ENCODE peak calls at places on chromosomes 6 and 20, in seven cellular contexts. X is esophagus muscularis mucosa; A is nephron progenitor cell; O is pancreas; W is mesendoderm; K is naive thymus-derived CD4-positive, alpha-beta T cell; G is activated T-helper 9 cell treated with anti-CD3 and anti-CD28 coated beads, Interleukin-2, amount 50 U/mL, for 16 hours. D is an unnamed sample.

GRCh38 chr20:50569864-50570836 is 60.0 kb downstream of the PTPN1 start:
- DNase-seq in X (no peak), A (no peak), O (no peak), W (peak; percentile 86), K (peak; percentile 18), G (no peak), D (no peak)

GRCh38 chr6:105432797-105433196 is 29.9 kb upstream of the PREP start:
- DNase-seq in X (no peak), A (no peak), O (no peak), W (peak; percentile 70), K (no peak), G (no peak), D (no peak)

GRCh38 chr6:111482236-111482958 is 621 bp downstream of the REV3L start:
- DNase-seq in X (no peak), A (peak; percentile 62), O (peak; percentile 72), W (no peak), K (peak; percentile 48), G (peak; percentile 38), D (peak; percentile 44)

GRCh38 chr6:137977814-137978213 is 110.8 kb downstream of the TNFAIP3 start:
- DNase-seq in X (no peak), A (no peak), O (no peak), W (no peak), K (no peak), G (no peak), D (no peak)

GRCh38 chr6:125212377-125212776 is 58.8 kb downstream of the TPD52L1 start:
- DNase-seq in X (no peak), A (no peak), O (no peak), W (no peak), K (no peak), G (no peak), D (no peak)

GRCh38 chr6:42407379-42407778 is 44.3 kb downstream of the TRERF1 start:
- DNase-seq in X (no peak), A (no peak), O (no peak), W (peak; percentile 19), K (no peak), G (no peak), D (no peak)

GRCh38 chr6:79385893-79386292 is 151.3 kb downstream of the LCA5 start:
- DNase-seq in X (no peak), A (no peak), O (no peak), W (no peak), K (no peak), G (no peak), D (no peak)

GRCh38 chr20:41356951-41357350 is 9.7 kb downstream of the EMILIN3 start:
- DNase-seq in X (no peak), A (no peak), O (no peak), W (no peak), K (no peak), G (no peak), D (no peak)

GRCh38 chr20:33443006-33443511 is 504 bp downstream of the SNTA1 start:
- DNase-seq in X (no peak), A (no peak), O (peak; percentile 73), W (no peak), K (peak; percentile 16), G (no peak), D (no peak)

GRCh38 chr6:73451166-73452106 is 661 bp downstream of the CGAS start:
- DNase-seq in X (no peak), A (peak; percentile 34), O (peak; percentile 32), W (peak; percentile 48), K (peak; percentile 23), G (peak; percentile 24), D (no peak)

GRCh38 chr20:62702886-62703852 is 5.5 kb upstream of the NTSR1 start:
- DNase-seq in X (no peak), A (no peak), O (no peak), W (no peak), K (no peak), G (no peak), D (peak; percentile 76)

GRCh38 chr6:27889275-27889627 is 22.9 kb downstream of the OR2B2 start:
- DNase-seq in X (no peak), A (no peak), O (no peak), W (no peak), K (no peak), G (no peak), D (no peak)

GRCh38 chr6:132900849-132901248 is 86.5 kb downstream of the RPS12 start:
- DNase-seq in X (no peak), A (no peak), O (no peak), W (no peak), K (no peak), G (no peak), D (no peak)

GRCh38 chr6:148831531-148831930 is 84.7 kb downstream of the UST start:
- DNase-seq in X (peak; percentile 60), A (no peak), O (no peak), W (no peak), K (no peak), G (no peak), D (no peak)

GRCh38 chr20:9200620-9201019 is 131.7 kb downstream of the PLCB4 start:
- DNase-seq in X (no peak), A (no peak), O (no peak), W (peak; percentile 52), K (no peak), G (no peak), D (no peak)

GRCh38 chr20:52207020-52207810 is 15.6 kb upstream of the ZFP64 start:
- DNase-seq in X (peak; percentile 75), A (no peak), O (no peak), W (no peak), K (no peak), G (no peak), D (no peak)

GRCh38 chr6:15536201-15536955 is 126.5 kb downstream of the DTNBP1 start:
- DNase-seq in X (peak; percentile 53), A (no peak), O (no peak), W (no peak), K (no peak), G (no peak), D (no peak)

GRCh38 chr6:135243871-135244796 is 63.0 kb downstream of the MYB start:
- DNase-seq in X (no peak), A (no peak), O (no peak), W (no peak), K (no peak), G (no peak), D (no peak)

D was measured in T47D.